ENCODE peak calls at places on chromosome 12, in six cellular contexts. One of them, this sample, is unnamed.

GRCh38 chr12:96294831-96295230 is 100.7 kb downstream of the ELK3 start:
- DNase-seq in neuronal stem cell: no peak
- DNase-seq in IMR-90: peak; percentile 53
- DNase-seq in trophoblast cell: no peak
- DNase-seq in mesenchymal stem cell: peak; percentile 31
- DNase-seq in H1: no peak
- DNase-seq in this sample: no peak

GRCh38 chr12:22525426-22525825 is 18.9 kb downstream of the C2CD5 start:
- DNase-seq in IMR-90: peak; percentile 50
- DNase-seq in mesenchymal stem cell: no peak
- DNase-seq in neuronal stem cell: no peak
- DNase-seq in trophoblast cell: no peak
- DNase-seq in H1: no peak
- DNase-seq in this sample: no peak

GRCh38 chr12:33438890-33439586 is 581 bp downstream of the SYT10 start:
- DNase-seq in trophoblast cell: peak; percentile 5
- DNase-seq in IMR-90: no peak
- DNase-seq in neuronal stem cell: peak; percentile 27
- DNase-seq in mesenchymal stem cell: peak; percentile 30
- DNase-seq in H1: no peak
- DNase-seq in this sample: peak; percentile 67

GRCh38 chr12:129676411-129676810 is 227.4 kb downstream of the TMEM132D start:
- DNase-seq in H1: no peak
- DNase-seq in neuronal stem cell: no peak
- DNase-seq in trophoblast cell: no peak
- DNase-seq in IMR-90: no peak
- DNase-seq in mesenchymal stem cell: no peak
- DNase-seq in this sample: no peak

GRCh38 chr12:63885401-63885800 is 40.9 kb downstream of the SRGAP1 start:
- DNase-seq in neuronal stem cell: no peak
- DNase-seq in H1: no peak
- DNase-seq in IMR-90: no peak
- DNase-seq in mesenchymal stem cell: no peak
- DNase-seq in trophoblast cell: peak; percentile 71
- DNase-seq in this sample: no peak

GRCh38 chr12:45674583-45674982 is 54.9 kb upstream of the ARID2 start:
- DNase-seq in neuronal stem cell: no peak
- DNase-seq in H1: no peak
- DNase-seq in mesenchymal stem cell: peak; percentile 93
- DNase-seq in trophoblast cell: peak; percentile 4
- DNase-seq in IMR-90: peak; percentile 94
- DNase-seq in this sample: no peak

GRCh38 chr12:121755591-121755990 is 37.9 kb downstream of the RHOF start:
- DNase-seq in trophoblast cell: no peak
- DNase-seq in neuronal stem cell: no peak
- DNase-seq in IMR-90: no peak
- DNase-seq in H1: no peak
- DNase-seq in mesenchymal stem cell: no peak
- DNase-seq in this sample: no peak

GRCh38 chr12:46550266-46550879 is 177.8 kb upstream of the SLC38A2 start:
- DNase-seq in neuronal stem cell: no peak
- DNase-seq in mesenchymal stem cell: no peak
- DNase-seq in H1: no peak
- DNase-seq in trophoblast cell: no peak
- DNase-seq in IMR-90: no peak
- DNase-seq in this sample: no peak

GRCh38 chr12:49903700-49904423 is at the start of gene FAIM2:
- DNase-seq in H1: no peak
- DNase-seq in neuronal stem cell: no peak
- DNase-seq in mesenchymal stem cell: peak; percentile 44
- DNase-seq in trophoblast cell: no peak
- DNase-seq in IMR-90: peak; percentile 82
- DNase-seq in this sample: peak; percentile 62

GRCh38 chr12:19382111-19382526 is 57.2 kb upstream of the AEBP2 start:
- DNase-seq in H1: peak; percentile 13
- DNase-seq in neuronal stem cell: no peak
- DNase-seq in mesenchymal stem cell: peak; percentile 86
- DNase-seq in trophoblast cell: peak; percentile 71
- DNase-seq in IMR-90: peak; percentile 93
- DNase-seq in this sample: peak; percentile 43

GRCh38 chr12:56991319-56991906 is 14.9 kb downstream of the ZBTB39 start:
- DNase-seq in mesenchymal stem cell: no peak
- DNase-seq in neuronal stem cell: no peak
- DNase-seq in H1: no peak
- DNase-seq in trophoblast cell: no peak
- DNase-seq in IMR-90: no peak
- DNase-seq in this sample: peak; percentile 30

GRCh38 chr12:27018071-27018470 is 3.9 kb upstream of the TM7SF3 start:
- DNase-seq in IMR-90: no peak
- DNase-seq in mesenchymal stem cell: no peak
- DNase-seq in H1: no peak
- DNase-seq in neuronal stem cell: no peak
- DNase-seq in trophoblast cell: no peak
- DNase-seq in this sample: no peak

GRCh38 chr12:108139454-108139853 is 10.4 kb downstream of the WSCD2 start:
- DNase-seq in mesenchymal stem cell: no peak
- DNase-seq in IMR-90: no peak
- DNase-seq in H1: no peak
- DNase-seq in trophoblast cell: no peak
- DNase-seq in neuronal stem cell: no peak
- DNase-seq in this sample: no peak

GRCh38 chr12:47811581-47812484 is 7.9 kb downstream of the HDAC7 start:
- DNase-seq in IMR-90: peak; percentile 86
- DNase-seq in neuronal stem cell: no peak
- DNase-seq in H1: no peak
- DNase-seq in trophoblast cell: no peak
- DNase-seq in mesenchymal stem cell: peak; percentile 85
- DNase-seq in this sample: no peak

GRCh38 chr12:70989232-70989631 is 68.7 kb upstream of the PTPRR start:
- DNase-seq in neuronal stem cell: no peak
- DNase-seq in trophoblast cell: no peak
- DNase-seq in H1: no peak
- DNase-seq in mesenchymal stem cell: no peak
- DNase-seq in IMR-90: no peak
- DNase-seq in this sample: no peak

GRCh38 chr12:103455020-103455763 is 40.6 kb downstream of the C12orf42 start:
- DNase-seq in IMR-90: no peak
- DNase-seq in mesenchymal stem cell: no peak
- DNase-seq in H1: no peak
- DNase-seq in trophoblast cell: no peak
- DNase-seq in neuronal stem cell: no peak
- DNase-seq in this sample: no peak

GRCh38 chr12:15838986-15839385 is 43.2 kb upstream of the STRAP start:
- DNase-seq in mesenchymal stem cell: no peak
- DNase-seq in trophoblast cell: no peak
- DNase-seq in neuronal stem cell: no peak
- DNase-seq in H1: no peak
- DNase-seq in IMR-90: no peak
- DNase-seq in this sample: no peak

GRCh38 chr12:93279849-93280412 is 97.8 kb upstream of the NUDT4 start:
- DNase-seq in mesenchymal stem cell: no peak
- DNase-seq in IMR-90: peak; percentile 37
- DNase-seq in neuronal stem cell: no peak
- DNase-seq in H1: no peak
- DNase-seq in trophoblast cell: no peak
- DNase-seq in this sample: no peak

GRCh38 chr12:116376354-116377193 is 99.1 kb upstream of the MED13L start:
- DNase-seq in neuronal stem cell: no peak
- DNase-seq in trophoblast cell: no peak
- DNase-seq in IMR-90: peak; percentile 83
- DNase-seq in H1: no peak
- DNase-seq in mesenchymal stem cell: peak; percentile 88
- DNase-seq in this sample: no peak

GRCh38 chr12:46259713-46260112 is 9.1 kb downstream of the SLC38A1 start:
- DNase-seq in trophoblast cell: no peak
- DNase-seq in IMR-90: no peak
- DNase-seq in mesenchymal stem cell: no peak
- DNase-seq in H1: no peak
- DNase-seq in neuronal stem cell: no peak
- DNase-seq in this sample: no peak

GRCh38 chr12:2453807-2454177 is 341.0 kb upstream of the FKBP4 start:
- DNase-seq in mesenchymal stem cell: no peak
- DNase-seq in H1: no peak
- DNase-seq in trophoblast cell: no peak
- DNase-seq in neuronal stem cell: no peak
- DNase-seq in IMR-90: no peak
- DNase-seq in this sample: no peak

GRCh38 chr12:80553316-80553715 is 109.3 kb downstream of the PTPRQ start:
- DNase-seq in H1: no peak
- DNase-seq in neuronal stem cell: no peak
- DNase-seq in mesenchymal stem cell: peak; percentile 82
- DNase-seq in IMR-90: peak; percentile 93
- DNase-seq in trophoblast cell: peak; percentile 2
- DNase-seq in this sample: no peak

GRCh38 chr12:116233669-116234068 is 43.8 kb downstream of the MED13L start:
- DNase-seq in trophoblast cell: no peak
- DNase-seq in neuronal stem cell: no peak
- DNase-seq in mesenchymal stem cell: peak; percentile 71
- DNase-seq in IMR-90: peak; percentile 62
- DNase-seq in H1: no peak
- DNase-seq in this sample: no peak

GRCh38 chr12:25241171-25242020 is 9.3 kb downstream of the KRAS start:
- DNase-seq in neuronal stem cell: no peak
- DNase-seq in trophoblast cell: no peak
- DNase-seq in H1: no peak
- DNase-seq in mesenchymal stem cell: peak; percentile 67
- DNase-seq in IMR-90: peak; percentile 71
- DNase-seq in this sample: no peak

GRCh38 chr12:92042791-92043531 is 102.7 kb downstream of the BTG1 start:
- DNase-seq in IMR-90: peak; percentile 28
- DNase-seq in H1: no peak
- DNase-seq in mesenchymal stem cell: no peak
- DNase-seq in trophoblast cell: no peak
- DNase-seq in neuronal stem cell: no peak
- DNase-seq in this sample: no peak

DNA sequence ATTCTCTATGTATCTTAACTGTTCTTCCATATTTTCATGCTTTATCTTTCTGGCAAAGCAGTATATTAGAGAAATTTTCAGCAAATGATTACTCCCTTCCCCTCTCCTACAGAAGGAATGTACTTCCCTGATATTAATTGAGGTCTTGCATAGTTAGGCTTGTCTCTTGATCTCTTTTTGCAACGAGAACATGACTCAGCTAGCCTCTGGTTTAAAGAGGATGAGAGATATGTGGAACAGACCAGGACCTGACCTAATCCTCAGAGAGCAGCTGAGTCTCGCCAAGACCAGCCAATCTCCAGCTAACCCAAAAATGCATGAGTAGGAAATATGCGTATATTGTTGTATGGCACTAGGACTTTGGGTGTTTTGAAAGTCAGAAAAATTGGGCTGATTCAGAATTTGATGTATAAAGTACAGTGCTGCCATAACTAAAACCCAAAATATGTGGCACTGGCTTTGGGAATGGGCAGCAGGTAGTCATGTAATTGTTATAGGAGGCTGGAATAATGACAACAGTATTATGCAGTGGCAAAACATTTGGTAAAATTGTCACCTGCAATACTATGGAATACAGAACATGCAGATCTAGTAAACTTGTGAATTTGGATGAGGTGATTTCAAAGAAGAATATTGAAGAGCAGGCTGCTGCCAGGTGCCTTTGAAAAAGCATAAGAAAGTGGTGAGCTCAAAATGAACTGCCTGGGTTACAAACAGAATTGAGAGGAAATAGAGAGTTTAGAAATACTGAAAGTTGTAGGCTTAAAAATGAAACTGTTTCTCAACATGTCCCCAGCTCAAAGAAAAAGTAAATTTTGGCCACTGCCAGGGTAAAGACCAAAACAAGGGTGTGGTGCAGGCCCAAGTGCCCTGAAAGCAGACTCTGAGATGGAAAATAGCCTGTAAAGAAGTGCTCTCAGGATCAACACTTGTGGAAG is 9.3 kb upstream of the USP15 start:
- DNase-seq in neuronal stem cell: no peak
- DNase-seq in trophoblast cell: peak; percentile 24
- DNase-seq in H1: no peak
- DNase-seq in IMR-90: peak; percentile 58
- DNase-seq in mesenchymal stem cell: peak; percentile 36
- DNase-seq in this sample: no peak
- H3K14ac ChIP-seq in neuronal stem cell: no peak overlapping the region
- H3K14ac ChIP-seq in trophoblast cell: no peak overlapping the region
- H3K14ac ChIP-seq in H1: no peak overlapping the region
- H3K14ac ChIP-seq in IMR-90: no peak overlapping the region
- H3K14ac ChIP-seq in mesenchymal stem cell: no peak overlapping the region
- H3K14ac ChIP-seq in this sample: no peak overlapping the region

DNA sequence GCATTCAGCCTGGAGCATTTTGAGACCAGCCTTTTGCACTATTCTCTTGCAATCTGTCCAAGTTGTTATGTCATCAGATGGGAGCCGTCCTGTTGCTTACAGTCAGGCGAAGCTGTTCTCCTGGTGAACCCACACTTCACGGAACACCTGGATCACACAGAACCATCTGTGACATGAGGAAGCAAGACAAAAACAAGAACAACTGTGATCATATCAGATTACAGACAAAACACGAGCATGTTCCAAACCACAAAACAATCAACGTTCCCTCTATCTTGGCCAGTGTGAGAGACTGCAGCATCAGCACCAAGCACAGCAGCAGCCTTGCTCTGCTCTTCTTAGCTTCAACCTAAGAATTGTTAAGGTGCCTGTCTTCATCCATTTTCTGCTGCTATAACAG is 180.5 kb upstream of the SFSWAP start:
- DNase-seq in trophoblast cell: no peak
- DNase-seq in mesenchymal stem cell: no peak
- DNase-seq in neuronal stem cell: no peak
- DNase-seq in H1: no peak
- DNase-seq in IMR-90: no peak
- DNase-seq in this sample: no peak
- H3K9me3 ChIP-seq in trophoblast cell: peaks cover 6% of the 10 kb centered on the region
- H3K9me3 ChIP-seq in mesenchymal stem cell: no peaks in the 10 kb centered on the region
- H3K9me3 ChIP-seq in neuronal stem cell: peaks cover 4% of the 10 kb centered on the region
- H3K9me3 ChIP-seq in H1: no peaks in the 10 kb centered on the region
- H3K9me3 ChIP-seq in IMR-90: peaks cover 39% of the 10 kb centered on the region
- H3K9me3 ChIP-seq in this sample: no peaks in the 10 kb centered on the region

GRCh38 chr12:65825323-65825572 is 965 bp downstream of the HMGA2 start:
- DNase-seq in H1: no peak
- DNase-seq in IMR-90: no peak
- DNase-seq in trophoblast cell: no peak
- DNase-seq in neuronal stem cell: no peak
- DNase-seq in mesenchymal stem cell: no peak
- DNase-seq in this sample: no peak
- H3K23ac ChIP-seq in H1: no peak overlapping the region
- H3K23ac ChIP-seq in IMR-90: peak overlapping the region; percentile 91
- H3K23ac ChIP-seq in trophoblast cell: no peak overlapping the region
- H3K23ac ChIP-seq in neuronal stem cell: peak overlapping the region; percentile 99
- H3K23ac ChIP-seq in mesenchymal stem cell: no peak overlapping the region
- H3K23ac ChIP-seq in this sample: no peak overlapping the region

GRCh38 chr12:54337280-54337842 is 12.4 kb downstream of the COPZ1 start:
- DNase-seq in H1: no peak
- DNase-seq in trophoblast cell: no peak
- DNase-seq in mesenchymal stem cell: peak; percentile 32
- DNase-seq in IMR-90: no peak
- DNase-seq in neuronal stem cell: no peak
- DNase-seq in this sample: no peak
- H3K14ac ChIP-seq in H1: no peak overlapping the region
- H3K14ac ChIP-seq in trophoblast cell: no peak overlapping the region
- H3K14ac ChIP-seq in mesenchymal stem cell: no peak overlapping the region
- H3K14ac ChIP-seq in IMR-90: peak overlapping the region; percentile 1
- H3K14ac ChIP-seq in neuronal stem cell: no peak overlapping the region
- H3K14ac ChIP-seq in this sample: no peak overlapping the region

GRCh38 chr12:7344831-7345230 is 41.0 kb downstream of the ACSM4 start:
- DNase-seq in IMR-90: no peak
- DNase-seq in mesenchymal stem cell: no peak
- DNase-seq in H1: no peak
- DNase-seq in trophoblast cell: no peak
- DNase-seq in neuronal stem cell: no peak
- DNase-seq in this sample: no peak
- H3K9me3 ChIP-seq in IMR-90: peaks cover 2% of the 10 kb centered on the region
- H3K9me3 ChIP-seq in mesenchymal stem cell: peaks cover 23% of the 10 kb centered on the region
- H3K9me3 ChIP-seq in H1: peaks cover 14% of the 10 kb centered on the region
- H3K9me3 ChIP-seq in trophoblast cell: peaks cover 12% of the 10 kb centered on the region
- H3K9me3 ChIP-seq in neuronal stem cell: no peaks in the 10 kb centered on the region
- H3K9me3 ChIP-seq in this sample: peaks cover 17% of the 10 kb centered on the region

GRCh38 chr12:76259660-76260389 is 88.4 kb downstream of the BBS10 start:
- DNase-seq in mesenchymal stem cell: peak; percentile 85
- DNase-seq in neuronal stem cell: no peak
- DNase-seq in H1: no peak
- DNase-seq in trophoblast cell: no peak
- DNase-seq in IMR-90: peak; percentile 94
- DNase-seq in this sample: no peak
- H3K23ac ChIP-seq in mesenchymal stem cell: no peak overlapping the region
- H3K23ac ChIP-seq in neuronal stem cell: no peak overlapping the region
- H3K23ac ChIP-seq in H1: no peak overlapping the region
- H3K23ac ChIP-seq in trophoblast cell: no peak overlapping the region
- H3K23ac ChIP-seq in IMR-90: peak overlapping the region; percentile 55
- H3K23ac ChIP-seq in this sample: no peak overlapping the region